ENCODE peak calls at places on chromosomes 5 and 9, in nine cellular contexts. Q is adrenal gland; B is heart left ventricle; O is mesothelial cell of epicardium; W is dorsolateral prefrontal cortex; T is hippocampal formation; F is mammary epithelial cell; P is stimulated activated CD8-positive, alpha-beta memory T cell treated with anti-CD3 and anti-CD28 coated beads, Interleukin-7, amount 100 ng/mL, for 1 hour; J is SW 1271. A is an unnamed sample.

GRCh38 chr5:133944263-133945230 is 23.9 kb downstream of the C5orf15 start:
- DNase-seq in B (no peak), W (peak; percentile 54), O (peak; percentile 73), Q (peak; percentile 89), P (no peak), J (peak; percentile 7), T (no peak), F (peak; percentile 44), A (peak; percentile 88)

GRCh38 chr9:98095401-98095800 is 23.6 kb downstream of the TRIM14 start:
- DNase-seq in P (no peak), B (no peak), T (no peak), W (no peak), J (no peak), O (no peak), F (no peak), Q (peak; percentile 27), A (no peak)

GRCh38 chr9:87464110-87464991 is 33.3 kb upstream of the DAPK1 start:
- DNase-seq in P (no peak), Q (no peak), O (no peak), F (peak; percentile 17), B (no peak), W (peak; percentile 15), T (no peak), J (no peak), A (no peak)

GRCh38 chr5:116722666-116723065 is 148.0 kb upstream of the SEMA6A start:
- DNase-seq in P (no peak), T (no peak), B (no peak), Q (no peak), O (no peak), W (no peak), J (no peak), F (no peak), A (no peak)

GRCh38 chr9:129071526-129072131 is 9.3 kb upstream of the DOLPP1 start:
- DNase-seq in B (no peak), Q (no peak), W (no peak), P (no peak), O (no peak), T (no peak), F (no peak), J (no peak), A (no peak)

GRCh38 chr9:120536949-120537640 is 42.9 kb downstream of the CDK5RAP2 start:
- DNase-seq in P (no peak), J (no peak), F (no peak), T (no peak), B (no peak), O (no peak), W (no peak), Q (no peak), A (no peak)

GRCh38 chr5:147437161-147437596 is 72.7 kb downstream of the DPYSL3 start:
- DNase-seq in F (no peak), J (no peak), P (no peak), Q (no peak), W (no peak), O (no peak), T (no peak), B (no peak), A (no peak)

GRCh38 chr9:75238311-75238976 is 150.1 kb downstream of the OSTF1 start:
- DNase-seq in P (no peak), O (peak; percentile 43), F (peak; percentile 71), B (no peak), J (no peak), Q (peak; percentile 62), W (peak; percentile 19), T (peak; percentile 11), A (peak; percentile 83)

GRCh38 chr5:141821430-141821925 is 56.7 kb downstream of the PCDH1 start:
- DNase-seq in B (no peak), O (no peak), J (no peak), P (no peak), F (peak; percentile 75), W (peak; percentile 55), Q (no peak), T (peak; percentile 87), A (peak; percentile 50)

GRCh38 chr9:37027582-37028424 is 6.3 kb downstream of the PAX5 start:
- DNase-seq in O (peak; percentile 97), F (peak; percentile 93), B (peak; percentile 90), J (peak; percentile 46), Q (peak; percentile 95), W (peak; percentile 64), P (peak; percentile 53), T (peak; percentile 44), A (peak; percentile 99)

GRCh38 chr9:94603259-94603776 is 9.7 kb upstream of the FBP2 start:
- DNase-seq in W (peak; percentile 87), T (no peak), O (peak; percentile 88), Q (peak; percentile 89), J (no peak), B (no peak), P (peak; percentile 10), F (peak; percentile 70), A (peak; percentile 88)

GRCh38 chr9:93820667-93821306 is 134.4 kb downstream of the BARX1 start:
- DNase-seq in J (no peak), T (no peak), P (no peak), B (no peak), W (no peak), F (no peak), O (no peak), Q (no peak), A (no peak)